ENCODE peak calls at places on chromosomes 13 and 19, in eight cellular contexts. H is glomerular endothelial cell; Y is stimulated activated CD4-positive, alpha-beta T cell treated with anti-CD3 and anti-CD28 coated beads, Interleukin-15, amount 100 ng/mL, for 24 hours; R is A172; S is astrocyte of the spinal cord; I is Calu3; N is CD4-positive, alpha-beta T cell; W is NCI-H1436. F is an unnamed sample.

GRCh38 chr13:24271611-24272451 is 37.5 kb upstream of the C1QTNF9 start:
- DNase-seq in H (no peak), Y (peak; percentile 65), R (peak; percentile 30), S (peak; percentile 84), I (peak; percentile 18), N (peak; percentile 64), W (no peak), F (peak; percentile 47)

GRCh38 chr19:16067205-16067938 is 8.9 kb upstream of the TPM4 start:
- DNase-seq in H (no peak), Y (no peak), R (peak; percentile 83), S (peak; percentile 88), I (peak; percentile 69), N (no peak), W (no peak), F (peak; percentile 70)

GRCh38 chr13:38872693-38873092 is 117.9 kb downstream of the STOML3 start:
- DNase-seq in H (no peak), Y (peak; percentile 50), R (peak; percentile 21), S (peak; percentile 64), I (peak; percentile 57), N (no peak), W (no peak), F (peak; percentile 42)

GRCh38 chr13:26558074-26558805 is 757 bp downstream of the WASF3 start:
- DNase-seq in H (no peak), Y (peak; percentile 3), R (no peak), S (peak; percentile 14), I (peak; percentile 3), N (no peak), W (no peak), F (no peak)

GRCh38 chr19:18460313-18460712 is 22.4 kb upstream of the ISYNA1 start:
- DNase-seq in H (no peak), Y (no peak), R (peak; percentile 50), S (peak; percentile 65), I (no peak), N (no peak), W (no peak), F (no peak)

GRCh38 chr13:114118086-114118762 is 14.2 kb downstream of the RASA3 start:
- DNase-seq in H (no peak), Y (no peak), R (peak; percentile 55), S (no peak), I (no peak), N (no peak), W (no peak), F (no peak)

GRCh38 chr19:16205205-16206045 is 7.7 kb downstream of the AP1M1 start:
- DNase-seq in H (no peak), Y (no peak), R (no peak), S (no peak), I (no peak), N (no peak), W (no peak), F (no peak)

GRCh38 chr13:45367995-45368394 is 27.0 kb upstream of the TPT1 start:
- DNase-seq in H (no peak), Y (peak; percentile 34), R (no peak), S (no peak), I (peak; percentile 8), N (no peak), W (no peak), F (no peak)

GRCh38 chr19:56720281-56720680 is 48.7 kb upstream of the ZNF835 start:
- DNase-seq in H (no peak), Y (no peak), R (no peak), S (no peak), I (no peak), N (no peak), W (no peak), F (no peak)

GRCh38 chr13:98507060-98507797 is 69.7 kb downstream of the STK24 start:
- DNase-seq in H (peak; percentile 56), Y (no peak), R (peak; percentile 47), S (peak; percentile 56), I (peak; percentile 58), N (no peak), W (peak; percentile 56), F (peak; percentile 93)

GRCh38 chr13:102642475-102642874 is 45.7 kb downstream of the TPP2 start:
- DNase-seq in H (no peak), Y (no peak), R (no peak), S (peak; percentile 20), I (no peak), N (no peak), W (no peak), F (no peak)

GRCh38 chr19:54674021-54674617 is 11.3 kb downstream of the LILRB4 start:
- DNase-seq in H (peak; percentile 34), Y (no peak), R (peak; percentile 58), S (no peak), I (peak; percentile 28), N (no peak), W (peak; percentile 62), F (no peak)

GRCh38 chr13:97119899-97120745 is 102.0 kb upstream of the MBNL2 start:
- DNase-seq in H (no peak), Y (no peak), R (peak; percentile 58), S (no peak), I (no peak), N (no peak), W (no peak), F (no peak)

F was measured in PC-9.